ENCODE peak calls at places on chromosome 15, in eight cellular contexts. V is fibroblast of mammary gland, X is WTC11, P is left ventricle myocardium inferior, F is suprapubic skin, W is omental fat pad, S is AG10803, L is choroid plexus epithelial cell. C is an unnamed sample.
A peak's percentile ranks its signal among the peaks of the same experiment; 100 is the strongest.

GRCh38 chr15:31523027-31523654 is 196.5 kb downstream of the KLF13 start:
- DNase-seq in P (no peak), X (no peak), L (no peak), V (no peak), S (no peak), F (no peak), W (no peak), C (no peak)

GRCh38 chr15:85793641-85794597 is 806 bp downstream of the KLHL25 start:
- DNase-seq in X (peak; percentile 35), P (no peak), S (peak; percentile 33), L (peak; percentile 30), V (peak; percentile 59), W (no peak), F (no peak), C (no peak)

GRCh38 chr15:36758800-36759199 is 179.4 kb downstream of the CDIN1 start:
- DNase-seq in V (no peak), W (no peak), L (no peak), P (no peak), X (no peak), F (no peak), S (no peak), C (no peak)

GRCh38 chr15:39364721-39365120 is 216.2 kb upstream of the THBS1 start:
- DNase-seq in V (peak; percentile 47), X (no peak), F (no peak), W (no peak), S (peak; percentile 28), L (no peak), P (no peak), C (no peak)

GRCh38 chr15:89217686-89218376 is 3.5 kb downstream of the RLBP1 start:
- DNase-seq in X (no peak), F (no peak), L (no peak), P (no peak), S (no peak), V (no peak), W (no peak), C (no peak)

GRCh38 chr15:42137461-42138261 is 18.8 kb downstream of the PLA2G4F start:
- DNase-seq in L (peak; percentile 73), F (peak; percentile 44), V (peak; percentile 57), W (no peak), X (no peak), P (no peak), S (peak; percentile 52), C (peak; percentile 54)

GRCh38 chr15:77840962-77841361 is 208.2 kb upstream of the LINGO1 start:
- DNase-seq in S (peak; percentile 64), V (peak; percentile 86), F (peak; percentile 24), L (peak; percentile 88), X (no peak), W (no peak), P (no peak), C (no peak)

GRCh38 chr15:100596792-100597191 is 5.2 kb downstream of the LINS1 start:
- DNase-seq in L (no peak), X (no peak), F (no peak), S (no peak), W (peak; percentile 31), V (peak; percentile 83), P (no peak), C (no peak)

GRCh38 chr15:33581032-33581431 is 270.3 kb downstream of the RYR3 start:
- DNase-seq in V (peak; percentile 88), F (no peak), S (peak; percentile 75), X (no peak), L (peak; percentile 41), W (no peak), P (no peak), C (no peak)

GRCh38 chr15:39704684-39705083 is 78.0 kb downstream of the FSIP1 start:
- DNase-seq in V (peak; percentile 16), P (no peak), W (no peak), F (no peak), L (peak; percentile 82), X (no peak), S (peak; percentile 81), C (no peak)

GRCh38 chr15:27776501-27776900 is 322.6 kb downstream of the OCA2 start:
- DNase-seq in V (no peak), X (no peak), S (no peak), W (no peak), F (no peak), P (no peak), L (no peak), C (peak; percentile 45)

GRCh38 chr15:58269455-58270414 is 131.6 kb downstream of the AQP9 start:
- DNase-seq in S (peak; percentile 62), V (peak; percentile 68), L (peak; percentile 84), P (no peak), X (peak; percentile 44), W (no peak), F (no peak), C (no peak)

GRCh38 chr15:73870700-73871408 is 2.5 kb upstream of the TBC1D21 start:
- DNase-seq in S (no peak), X (no peak), L (peak; percentile 59), F (no peak), P (peak; percentile 81), V (peak; percentile 42), W (no peak), C (peak; percentile 42)

GRCh38 chr15:39135989-39136388 is 444.9 kb upstream of the THBS1 start:
- DNase-seq in W (no peak), F (no peak), X (no peak), V (peak; percentile 97), S (peak; percentile 98), L (peak; percentile 87), P (no peak), C (no peak)

GRCh38 chr15:52288986-52289385 is 6.6 kb downstream of the MYO5C start:
- DNase-seq in V (no peak), P (no peak), X (no peak), W (no peak), F (no peak), S (no peak), L (no peak), C (no peak)

GRCh38 chr15:91113036-91113435 is 13.0 kb downstream of the SV2B start:
- DNase-seq in P (no peak), V (no peak), S (no peak), L (no peak), X (peak; percentile 39), F (no peak), W (no peak), C (no peak)

GRCh38 chr15:36579792-36580431 is 486 bp downstream of the CDIN1 start:
- DNase-seq in L (peak; percentile 28), F (no peak), W (no peak), X (no peak), V (peak; percentile 40), S (peak; percentile 15), P (peak; percentile 18), C (no peak)

GRCh38 chr15:67193223-67194009 is 61.0 kb downstream of the AAGAB start:
- DNase-seq in V (peak; percentile 62), L (peak; percentile 74), P (no peak), S (no peak), F (no peak), X (no peak), W (no peak), C (peak; percentile 32)

GRCh38 chr15:27764339-27764738 is 334.8 kb downstream of the OCA2 start:
- DNase-seq in F (no peak), W (no peak), S (no peak), P (no peak), X (no peak), L (no peak), V (no peak), C (no peak)

GRCh38 chr15:28904541-28905303 is 18.9 kb downstream of the APBA2 start:
- DNase-seq in P (no peak), S (no peak), V (no peak), X (no peak), L (no peak), F (peak; percentile 49), W (no peak), C (no peak)

GRCh38 chr15:35305031-35305555 is 220.0 kb upstream of the NANOGP8 start:
- DNase-seq in F (no peak), S (peak; percentile 17), X (no peak), L (no peak), W (no peak), P (no peak), V (no peak), C (no peak)

GRCh38 chr15:76674883-76675282 is 230.3 kb downstream of the SCAPER start:
- DNase-seq in V (peak; percentile 40), W (no peak), S (peak; percentile 27), X (no peak), L (peak; percentile 48), P (no peak), F (no peak), C (no peak)

GRCh38 chr15:85716261-85716660 is 78.5 kb downstream of the KLHL25 start:
- DNase-seq in S (no peak), X (no peak), P (no peak), V (no peak), L (no peak), W (no peak), F (no peak), C (no peak)

GRCh38 chr15:57485869-57486268 is 105.8 kb upstream of the MYZAP start:
- DNase-seq in W (peak; percentile 43), F (no peak), V (peak; percentile 83), L (peak; percentile 59), P (no peak), X (peak; percentile 44), S (peak; percentile 79), C (no peak)

GRCh38 chr15:33145447-33145846 is 49.1 kb downstream of the FMN1 start:
- DNase-seq in V (no peak), P (no peak), X (no peak), S (no peak), W (no peak), F (no peak), L (no peak), C (no peak)

GRCh38 chr15:70186152-70186551 is 88.4 kb upstream of the TLE3 start:
- DNase-seq in W (no peak), L (no peak), F (no peak), S (no peak), X (no peak), V (peak; percentile 27), P (no peak), C (no peak)

GRCh38 chr15:101477851-101478353 is 11.6 kb downstream of the PCSK6 start:
- DNase-seq in P (no peak), L (no peak), S (no peak), F (no peak), V (no peak), W (no peak), X (no peak), C (no peak)

GRCh38 chr15:40823572-40824343 is 4.8 kb downstream of the PPP1R14D start:
- DNase-seq in S (no peak), P (no peak), V (no peak), W (no peak), X (no peak), L (no peak), F (no peak), C (no peak)
- TF ChIP-seq CTCF in S (no peak), P (no peak), V (no peak), W (no peak), X (no peak), L (no peak), F (no peak), C (no peak)

GRCh38 chr15:79002631-79003030 is 57.8 kb upstream of the CTSH start:
- DNase-seq in S (peak; percentile 61), L (no peak), V (no peak), F (no peak), W (no peak), X (no peak), P (no peak), C (no peak)
- TF ChIP-seq CTCF in S (peak; percentile 4), L (no peak), V (no peak), F (no peak), W (no peak), X (no peak), P (no peak), C (no peak)

GRCh38 chr15:29935296-29936020 is 113.2 kb upstream of the TJP1 start:
- DNase-seq in V (peak; percentile 32), S (no peak), L (no peak), W (no peak), F (no peak), X (peak; percentile 52), P (no peak), C (peak; percentile 20)
- TF ChIP-seq CTCF in V (peak; percentile 9), S (peak; percentile 12), L (peak; percentile 25), W (no peak), F (no peak), X (no peak), P (peak; percentile 52), C (no peak)

GRCh38 chr15:25807063-25807462 is 56.1 kb downstream of the ATP10A start:
- DNase-seq in F (no peak), V (no peak), W (no peak), L (no peak), S (no peak), P (no peak), X (no peak), C (no peak)
- TF ChIP-seq CTCF in F (no peak), V (no peak), W (no peak), L (no peak), S (no peak), P (no peak), X (no peak), C (no peak)